ENCODE peak calls at places on chromosomes 12 and 14, in five cellular contexts. H, G, Y, F and X are unnamed samples.

GRCh38 chr14:100108042-100108825 is 43.0 kb downstream of the EVL start:
- DNase-seq in H (peak), G (peak), Y (peak), F (peak), X (peak)

GRCh38 chr12:92068441-92068840 is 77.2 kb downstream of the BTG1 start:
- DNase-seq in H (peak), G (no peak), Y (no peak), F (no peak), X (no peak)

GRCh38 chr12:56042430-56043203 is 899 bp downstream of the RPS26 start:
- DNase-seq in H (no peak), G (no peak), Y (no peak), F (no peak), X (no peak)

GRCh38 chr12:122909442-122910288 is 13.7 kb upstream of the VPS37B start:
- DNase-seq in H (no peak), G (peak), Y (no peak), F (no peak), X (no peak)

GRCh38 chr12:125128806-125129571 is 63.8 kb downstream of the AACS start:
- DNase-seq in H (no peak), G (no peak), Y (no peak), F (no peak), X (no peak)

GRCh38 chr12:102876883-102877282 is 40.2 kb downstream of the PAH start:
- DNase-seq in H (no peak), G (no peak), Y (no peak), F (peak), X (no peak)

GRCh38 chr14:32900602-32901001 is 38.1 kb upstream of the NPAS3 start:
- DNase-seq in H (peak), G (no peak), Y (no peak), F (no peak), X (no peak)

GRCh38 chr12:122830517-122831214 is 4.6 kb upstream of the HIP1R start:
- DNase-seq in H (peak), G (no peak), Y (peak), F (no peak), X (no peak)

GRCh38 chr14:62428429-62429203 is 616.6 kb downstream of the KCNH5 start:
- DNase-seq in H (peak), G (no peak), Y (peak), F (no peak), X (no peak)

GRCh38 chr14:60658909-60659585 is 9.8 kb upstream of the SIX1 start:
- DNase-seq in H (no peak), G (no peak), Y (no peak), F (no peak), X (no peak)

GRCh38 chr12:71731439-71732356 is 23.0 kb upstream of the RAB21 start:
- DNase-seq in H (no peak), G (no peak), Y (peak), F (no peak), X (no peak)

GRCh38 chr12:450438-450837 is 9.3 kb upstream of the B4GALNT3 start:
- DNase-seq in H (no peak), G (no peak), Y (no peak), F (no peak), X (no peak)

GRCh38 chr14:32896979-32897723 is 41.5 kb upstream of the NPAS3 start:
- DNase-seq in H (peak), G (no peak), Y (peak), F (no peak), X (no peak)

GRCh38 chr14:46344327-46344937 is 307.1 kb downstream of the RPL10L start:
- DNase-seq in H (peak), G (no peak), Y (no peak), F (peak), X (no peak)

GRCh38 chr12:107917912-107918800 is 143.7 kb downstream of the ASCL4 start:
- DNase-seq in H (peak), G (no peak), Y (peak), F (peak), X (no peak)

GRCh38 chr14:93207468-93208308 is 632 bp downstream of the UBR7 start:
- DNase-seq in H (peak), G (peak), Y (peak), F (peak), X (peak)

GRCh38 chr12:47786662-47786974 is 13.6 kb downstream of the SLC48A1 start:
- DNase-seq in H (no peak), G (no peak), Y (no peak), F (no peak), X (no peak)

GRCh38 chr12:63041601-63042000 is 106.7 kb upstream of the PPM1H start:
- DNase-seq in H (no peak), G (no peak), Y (no peak), F (no peak), X (no peak)

GRCh38 chr12:125889742-125890141 is 824.5 kb downstream of the AACS start:
- DNase-seq in H (no peak), G (no peak), Y (no peak), F (no peak), X (no peak)

GRCh38 chr12:91778938-91779400 is 366.7 kb downstream of the BTG1 start:
- DNase-seq in H (peak), G (no peak), Y (peak), F (no peak), X (no peak)

GRCh38 chr14:45199246-45199645 is 53.8 kb downstream of the MIS18BP1 start:
- DNase-seq in H (peak), G (no peak), Y (peak), F (no peak), X (no peak)

GRCh38 chr12:96786808-96787207 is 120.2 kb upstream of the NEDD1 start:
- DNase-seq in H (no peak), G (no peak), Y (no peak), F (no peak), X (no peak)

GRCh38 chr12:55314043-55314442 is at the start of gene OR6C1:
- DNase-seq in H (no peak), G (no peak), Y (no peak), F (no peak), X (no peak)

GRCh38 chr14:23570806-23571483 is 3.4 kb upstream of the AP1G2 start:
- DNase-seq in H (no peak), G (no peak), Y (no peak), F (no peak), X (no peak)

GRCh38 chr14:42884100-42884499 is 1277.4 kb downstream of the LRFN5 start:
- DNase-seq in H (peak), G (no peak), Y (no peak), F (no peak), X (no peak)

GRCh38 chr14:68793734-68794129 is 865 bp upstream of the ZFP36L1 start:
- DNase-seq in H (no peak), G (no peak), Y (no peak), F (no peak), X (no peak)

GRCh38 chr12:108642269-108642870 is 8.7 kb upstream of the SELPLG start:
- DNase-seq in H (no peak), G (no peak), Y (no peak), F (no peak), X (no peak)

GRCh38 chr14:22333408-22334274 is 255.4 kb downstream of the DAD1 start:
- DNase-seq in H (peak), G (no peak), Y (peak), F (no peak), X (no peak)

GRCh38 chr14:94380225-94381148 is 7.9 kb downstream of the SERPINA1 start:
- DNase-seq in H (no peak), G (no peak), Y (no peak), F (no peak), X (no peak)

GRCh38 chr14:26204954-26205479 is 392.8 kb downstream of the NOVA1 start:
- DNase-seq in H (no peak), G (peak), Y (no peak), F (peak), X (peak)

GRCh38 chr12:10310926-10311705 is 3.4 kb downstream of the KLRD1 start:
- DNase-seq in H (peak), G (no peak), Y (no peak), F (no peak), X (no peak)

GRCh38 chr12:89334770-89335169 is 17.5 kb downstream of the DUSP6 start:
- DNase-seq in H (no peak), G (no peak), Y (peak), F (no peak), X (no peak)

GRCh38 chr12:15599266-15600037 is 189.7 kb downstream of the EPS8 start:
- DNase-seq in H (peak), G (no peak), Y (peak), F (no peak), X (no peak)

GRCh38 chr14:91406451-91406850 is 11.2 kb downstream of the CCDC88C start:
- DNase-seq in H (no peak), G (no peak), Y (no peak), F (no peak), X (no peak)

GRCh38 chr14:98428483-98428994 is 843.5 kb downstream of the BCL11B start:
- DNase-seq in H (no peak), G (no peak), Y (no peak), F (no peak), X (no peak)

DNA sequence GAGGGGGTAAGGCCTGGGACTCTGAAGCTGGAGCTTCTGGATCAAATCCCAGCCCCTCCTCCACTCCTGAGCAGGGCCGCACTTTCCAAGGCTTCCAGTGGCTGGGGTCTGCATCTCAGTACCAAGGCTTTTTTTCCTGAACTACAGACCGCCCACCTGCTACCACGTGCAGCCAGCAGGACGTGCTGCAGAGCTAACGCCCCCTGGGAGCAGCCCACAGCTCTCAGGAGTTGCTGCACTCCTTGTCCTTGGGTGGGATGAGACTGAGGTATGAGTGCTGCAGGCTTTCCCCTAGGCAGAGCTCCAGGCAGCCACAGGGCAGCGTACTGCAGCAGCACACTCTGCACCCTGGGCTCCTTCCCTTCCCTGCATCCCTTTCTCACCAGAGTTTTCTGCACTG is 25.8 kb downstream of the RBM19 start:
- DNase-seq in H (no peak), G (no peak), Y (no peak), F (no peak), X (no peak)
- TF ChIP-seq CTCF in H (no peak), G (no peak), Y (no peak), F (no peak), X (no peak)

DNA sequence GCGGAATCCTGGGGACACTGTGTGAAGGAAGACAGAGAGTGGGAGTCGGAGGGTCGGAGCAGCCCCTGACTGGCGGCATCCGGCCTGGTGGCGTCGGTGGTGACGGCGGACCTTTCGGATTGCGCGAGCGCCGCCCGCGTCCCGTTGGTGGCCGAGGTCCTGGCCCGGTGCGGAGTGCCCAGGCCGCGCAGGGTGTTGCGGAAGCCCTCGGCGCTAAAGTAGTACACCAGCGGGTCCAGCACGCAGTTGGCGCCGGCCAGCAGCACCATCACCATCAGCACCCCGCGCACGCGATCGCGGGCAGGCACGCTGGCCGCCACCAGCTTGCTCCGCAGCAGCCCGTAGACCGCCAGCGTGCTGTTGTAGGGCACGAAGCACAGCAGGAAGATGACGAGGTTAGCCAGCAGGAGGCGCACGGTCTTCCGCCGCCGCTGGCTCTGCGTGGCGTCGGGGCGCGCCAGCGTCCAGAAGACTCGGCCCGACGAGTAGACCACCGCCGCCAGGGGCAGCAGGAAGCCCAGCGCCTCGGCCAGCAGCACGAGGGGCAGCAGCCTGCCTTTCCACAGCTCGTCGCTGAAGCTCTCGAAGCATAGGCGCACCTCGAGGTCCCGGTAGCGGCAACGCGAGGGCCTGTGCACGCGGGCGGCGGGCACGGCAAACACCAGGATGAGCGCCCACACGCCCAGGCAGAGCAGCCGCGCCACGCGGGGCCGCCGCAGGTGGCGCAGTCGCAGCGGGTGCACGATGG is 13.1 kb upstream of the CHD4 start:
- DNase-seq in H (no peak), G (no peak), Y (peak), F (peak), X (peak)
- TF ChIP-seq CTCF in H (no peak), G (peak), Y (peak), F (peak), X (peak)

GRCh38 chr12:41011939-41012338 is 176.2 kb upstream of the PDZRN4 start:
- DNase-seq in H (no peak), G (no peak), Y (no peak), F (no peak), X (no peak)
- TF ChIP-seq CTCF in H (no peak), G (no peak), Y (no peak), F (no peak), X (no peak)

GRCh38 chr14:95432152-95433093 is 84.0 kb downstream of the SYNE3 start:
- DNase-seq in H (peak), G (peak), Y (peak), F (peak), X (peak)

GRCh38 chr14:95428557-95428956 is 87.9 kb downstream of the SYNE3 start:
- DNase-seq in H (no peak), G (no peak), Y (no peak), F (no peak), X (no peak)

GRCh38 chr14:95433094-95433478 is 83.4 kb downstream of the SYNE3 start:
- DNase-seq in H (no peak), G (no peak), Y (no peak), F (no peak), X (no peak)

GRCh38 chr14:95434161-95434560 is 82.3 kb downstream of the SYNE3 start:
- DNase-seq in H (no peak), G (no peak), Y (peak), F (no peak), X (no peak)

DNA sequence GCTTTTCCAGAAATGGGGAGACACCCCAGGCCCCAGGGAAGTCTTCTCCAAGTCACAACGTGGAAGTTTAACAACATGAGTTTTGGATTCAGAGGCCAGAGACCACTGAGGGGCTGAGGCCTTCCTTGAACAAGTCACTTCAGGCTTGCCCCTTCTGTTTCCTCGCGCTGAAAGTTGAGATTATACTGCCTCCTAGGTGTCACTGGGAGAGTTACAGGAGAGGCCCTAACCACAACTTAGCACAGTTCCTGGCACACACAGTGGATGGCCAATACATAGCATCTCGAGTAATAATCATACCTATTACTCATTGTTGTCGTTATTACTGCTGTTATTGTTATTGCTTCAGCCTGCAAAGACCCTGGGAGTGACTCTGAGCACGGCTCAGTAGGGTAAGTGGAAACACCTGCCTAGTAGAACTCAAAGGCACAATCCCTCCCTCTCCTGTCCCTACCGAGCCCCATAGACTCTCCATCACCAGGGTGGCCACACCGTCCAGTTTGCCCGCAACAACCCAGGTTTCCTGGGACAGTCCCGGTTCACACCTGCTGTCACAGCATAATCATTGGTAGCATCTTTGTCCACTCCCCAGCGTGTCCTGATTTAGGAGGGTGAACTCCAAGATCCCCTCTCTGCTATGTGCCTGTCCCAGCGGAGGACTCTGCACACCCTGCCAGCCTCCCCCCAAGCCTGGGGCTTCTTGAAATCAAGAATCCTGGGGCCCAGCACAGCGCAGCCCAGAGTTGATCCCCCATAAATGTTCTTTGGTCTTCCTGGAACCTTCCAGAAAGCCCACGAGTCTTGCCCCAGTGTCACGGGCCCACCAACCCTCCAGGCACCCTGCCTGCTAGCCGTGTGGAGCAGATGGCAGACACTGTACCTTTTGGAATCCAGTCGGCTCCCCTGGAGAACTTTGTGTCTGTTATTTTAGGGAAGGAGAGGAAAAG is 85.0 kb downstream of the SYNE3 start:
- DNase-seq in H (peak), G (no peak), Y (peak), F (peak), X (no peak)
- TF ChIP-seq CTCF in H (peak), G (peak), Y (peak), F (peak), X (peak)

GRCh38 chr12:112803620-112804279 is 12.2 kb downstream of the RPH3A start:
- DNase-seq in H (no peak), G (no peak), Y (no peak), F (no peak), X (no peak)
- TF ChIP-seq CTCF in H (no peak), G (no peak), Y (no peak), F (no peak), X (no peak)

GRCh38 chr12:53817021-53817389 is 65.2 kb upstream of the CISTR start:
- DNase-seq in H (no peak), G (no peak), Y (no peak), F (no peak), X (no peak)

GRCh38 chr12:53816360-53817020 is 64.7 kb upstream of the CISTR start:
- DNase-seq in H (no peak), G (no peak), Y (no peak), F (no peak), X (no peak)

GRCh38 chr12:53820503-53820902 is 68.7 kb upstream of the CISTR start:
- DNase-seq in H (peak), G (no peak), Y (peak), F (no peak), X (no peak)

GRCh38 chr12:53824001-53824716 is 72.4 kb upstream of the CISTR start:
- DNase-seq in H (no peak), G (no peak), Y (no peak), F (no peak), X (no peak)

GRCh38 chr12:53820907-53821306 is 69.1 kb upstream of the CISTR start:
- DNase-seq in H (no peak), G (no peak), Y (no peak), F (no peak), X (no peak)
- TF ChIP-seq CTCF in H (no peak), G (no peak), Y (no peak), F (no peak), X (no peak)